ENCODE peak calls at places on chromosomes 13 and 19, in ten cellular contexts. Q is Peyer's patch, P is IMR-90, T is A549, J is upper lobe of left lung, X is fibroblast of the aortic adventitia, O is RWPE2, B is AG09309, H is brain microvascular endothelial cell, S is HCT116. E is an unnamed sample.

GRCh38 chr13:48431987-48432615 is 19.2 kb upstream of the LPAR6 start:
- DNase-seq in Q (no peak), P (no peak), T (no peak), J (no peak), X (peak; percentile 40), O (no peak), B (no peak), H (no peak), S (no peak), E (peak; percentile 66)

GRCh38 chr13:113096745-113097305 is 8.8 kb upstream of the F7 start:
- DNase-seq in Q (no peak), P (no peak), T (no peak), J (no peak), X (no peak), O (no peak), B (no peak), H (no peak), S (no peak), E (no peak)

GRCh38 chr13:106151056-106151699 is 384.3 kb downstream of the EFNB2 start:
- DNase-seq in Q (no peak), P (peak; percentile 84), T (peak; percentile 63), J (no peak), X (peak; percentile 93), O (peak; percentile 87), B (peak; percentile 93), H (peak; percentile 92), S (peak; percentile 87), E (peak; percentile 90)

GRCh38 chr13:113907637-113908617 is 44.1 kb upstream of the GAS6 start:
- DNase-seq in Q (no peak), P (peak; percentile 97), T (no peak), J (no peak), X (peak; percentile 82), O (no peak), B (peak; percentile 64), H (no peak), S (no peak), E (peak; percentile 66)

GRCh38 chr13:52393572-52394357 is 12.2 kb downstream of the THSD1 start:
- DNase-seq in Q (no peak), P (no peak), T (no peak), J (no peak), X (no peak), O (no peak), B (no peak), H (no peak), S (no peak), E (no peak)

GRCh38 chr19:8401981-8402411 is 11.1 kb upstream of the MARCHF2 start:
- DNase-seq in Q (no peak), P (no peak), T (no peak), J (no peak), X (no peak), O (no peak), B (no peak), H (no peak), S (no peak), E (no peak)

GRCh38 chr13:50400035-50400726 is 384.9 kb downstream of the KCNRG start:
- DNase-seq in Q (no peak), P (peak; percentile 15), T (no peak), J (no peak), X (peak; percentile 62), O (no peak), B (no peak), H (no peak), S (no peak), E (no peak)

GRCh38 chr19:55526216-55527196 is 10.4 kb downstream of the SBK2 start:
- DNase-seq in Q (no peak), P (peak; percentile 87), T (peak; percentile 95), J (peak; percentile 84), X (peak; percentile 63), O (no peak), B (no peak), H (peak; percentile 62), S (no peak), E (peak; percentile 70)

GRCh38 chr19:45154064-45154827 is 6.5 kb downstream of the NKPD1 start:
- DNase-seq in Q (no peak), P (peak; percentile 86), T (peak; percentile 73), J (no peak), X (peak; percentile 83), O (no peak), B (peak; percentile 33), H (peak; percentile 86), S (peak; percentile 92), E (peak; percentile 89)

GRCh38 chr19:51166846-51167490 is 24.9 kb downstream of the SIGLEC7 start:
- DNase-seq in Q (peak; percentile 19), P (no peak), T (no peak), J (no peak), X (no peak), O (no peak), B (no peak), H (no peak), S (no peak), E (no peak)

GRCh38 chr13:102700088-102701031 is 5.5 kb upstream of the METTL21C start:
- DNase-seq in Q (no peak), P (no peak), T (no peak), J (no peak), X (peak; percentile 88), O (no peak), B (no peak), H (no peak), S (no peak), E (peak; percentile 58)

GRCh38 chr13:20945952-20946383 is 43.4 kb upstream of the XPO4 start:
- DNase-seq in Q (no peak), P (no peak), T (no peak), J (peak; percentile 64), X (no peak), O (no peak), B (no peak), H (no peak), S (no peak), E (no peak)

GRCh38 chr13:51801631-51802099 is 2.3 kb downstream of the DHRS12 start:
- DNase-seq in Q (no peak), P (no peak), T (peak; percentile 61), J (no peak), X (no peak), O (no peak), B (no peak), H (no peak), S (no peak), E (no peak)

GRCh38 chr19:56146904-56147303 is 5.8 kb downstream of the ZNF444 start:
- DNase-seq in Q (no peak), P (no peak), T (no peak), J (peak; percentile 81), X (no peak), O (no peak), B (no peak), H (no peak), S (no peak), E (no peak)

GRCh38 chr19:35334064-35334753 is 5.2 kb downstream of the CD22 start:
- DNase-seq in Q (no peak), P (no peak), T (no peak), J (no peak), X (no peak), O (no peak), B (no peak), H (no peak), S (no peak), E (no peak)
- H3K4me3 ChIP-seq in Q (no peak overlapping the region), P (no peak overlapping the region), T (no peak overlapping the region), J (no peak overlapping the region), X (no peak overlapping the region), O (no peak overlapping the region), B (no peak overlapping the region), H (no peak overlapping the region), S (no peak overlapping the region), E (no peak overlapping the region)

GRCh38 chr19:57583521-57584416 is at the start of gene ZIK1:
- DNase-seq in Q (peak; percentile 92), P (peak; percentile 92), T (no peak), J (peak; percentile 89), X (peak; percentile 90), O (peak; percentile 81), B (peak; percentile 76), H (peak; percentile 91), S (no peak), E (peak; percentile 93)
- TF ChIP-seq CTCF in Q (no peak), P (no peak), T (no peak), J (no peak), X (no peak), O (no peak), B (peak; percentile 13), H (peak; percentile 16), S (no peak), E (no peak)

GRCh38 chr19:47679922-47680857 is 33.0 kb upstream of the EHD2 start:
- DNase-seq in Q (no peak), P (no peak), T (no peak), J (peak; percentile 84), X (no peak), O (no peak), B (no peak), H (no peak), S (no peak), E (no peak)

GRCh38 chr19:47680858-47681332 is 32.3 kb upstream of the EHD2 start:
- DNase-seq in Q (no peak), P (no peak), T (no peak), J (peak; percentile 76), X (no peak), O (no peak), B (no peak), H (no peak), S (no peak), E (no peak)

GRCh38 chr19:47682939-47683338 is 30.3 kb upstream of the EHD2 start:
- DNase-seq in Q (no peak), P (peak; percentile 24), T (no peak), J (no peak), X (peak; percentile 57), O (no peak), B (no peak), H (no peak), S (no peak), E (peak; percentile 72)

GRCh38 chr19:47681936-47682335 is 31.3 kb upstream of the EHD2 start:
- DNase-seq in Q (no peak), P (no peak), T (no peak), J (peak; percentile 72), X (no peak), O (no peak), B (no peak), H (no peak), S (no peak), E (no peak)

GRCh38 chr19:47681388-47681787 is 31.8 kb upstream of the EHD2 start:
- DNase-seq in Q (no peak), P (no peak), T (no peak), J (no peak), X (no peak), O (no peak), B (no peak), H (no peak), S (no peak), E (no peak)
- H3K4me3 ChIP-seq in Q (no peak overlapping the region), P (no peak overlapping the region), T (no peak overlapping the region), J (no peak overlapping the region), X (no peak overlapping the region), O (no peak overlapping the region), B (no peak overlapping the region), H (no peak overlapping the region), S (no peak overlapping the region), E (no peak overlapping the region)

GRCh38 chr19:42560731-42561130 is 32.5 kb upstream of the CEACAM1 start:
- DNase-seq in Q (no peak), P (no peak), T (no peak), J (no peak), X (no peak), O (no peak), B (no peak), H (no peak), S (no peak), E (no peak)

GRCh38 chr19:42555801-42556200 is 27.5 kb upstream of the CEACAM1 start:
- DNase-seq in Q (no peak), P (no peak), T (no peak), J (no peak), X (no peak), O (no peak), B (no peak), H (no peak), S (no peak), E (no peak)

GRCh38 chr19:42563352-42564210 is 31.1 kb downstream of the CEACAM8 start:
- DNase-seq in Q (no peak), P (peak; percentile 39), T (peak; percentile 76), J (no peak), X (peak; percentile 48), O (no peak), B (peak; percentile 10), H (peak; percentile 36), S (peak; percentile 43), E (peak; percentile 55)

GRCh38 chr19:42561512-42561911 is 33.2 kb downstream of the CEACAM8 start:
- DNase-seq in Q (no peak), P (no peak), T (no peak), J (peak; percentile 18), X (no peak), O (no peak), B (no peak), H (no peak), S (no peak), E (no peak)
- TF ChIP-seq CTCF in Q (no peak), P (no peak), T (no peak), J (no peak), X (no peak), O (no peak), B (no peak), H (peak; percentile 4), S (peak; percentile 28), E (no peak)